ENCODE peak calls at places on chromosomes 5 and 9, in nine cellular contexts. Z is effector memory CD8-positive, alpha-beta T cell; X is stimulated activated CD8-positive, alpha-beta memory T cell treated with anti-CD3 and anti-CD28 coated beads, Interleukin-15, amount 100 ng/mL, for 4 hours; W is cardiac muscle cell; N is HuH-7; U is HuH-7.5; I is head of caudate nucleus; M is ureter; Q is GM12892. E is an unnamed sample.

GRCh38 chr5:11619339-11620028 is 284.8 kb downstream of the CTNND2 start:
- DNase-seq in Z (no peak), I (no peak), N (peak; percentile 10), Q (no peak), U (no peak), M (no peak), X (no peak), W (no peak), E (peak; percentile 28)

GRCh38 chr9:124371183-124371582 is 44.1 kb downstream of the PSMB7 start:
- DNase-seq in X (no peak), Z (no peak), Q (no peak), U (no peak), M (no peak), N (no peak), I (no peak), W (peak; percentile 80), E (no peak)

GRCh38 chr9:81898851-81899250 is 29.4 kb upstream of the SPATA31D4 start:
- DNase-seq in X (no peak), U (no peak), M (no peak), N (no peak), W (no peak), I (no peak), Q (no peak), Z (no peak), E (no peak)

GRCh38 chr9:36772449-36773370 is 200.0 kb downstream of the MELK start:
- DNase-seq in U (no peak), Q (no peak), Z (no peak), W (peak; percentile 53), M (no peak), X (no peak), I (no peak), N (peak; percentile 41), E (peak; percentile 21)

GRCh38 chr5:73382412-73382795 is 66.2 kb downstream of the FOXD1 start:
- DNase-seq in Z (no peak), I (no peak), N (no peak), X (no peak), Q (no peak), W (no peak), M (no peak), U (no peak), E (no peak)

GRCh38 chr9:106675780-106676179 is 187.2 kb upstream of the ZNF462 start:
- DNase-seq in I (no peak), Z (no peak), U (no peak), Q (no peak), M (no peak), N (no peak), W (no peak), X (no peak), E (no peak)

GRCh38 chr5:175885813-175886212 is 14.4 kb downstream of the CPLX2 start:
- DNase-seq in N (no peak), W (peak; percentile 21), U (no peak), Z (no peak), Q (no peak), M (no peak), I (no peak), X (no peak), E (peak; percentile 12)

GRCh38 chr5:66595877-66596790 is at the start of gene MAST4:
- DNase-seq in X (no peak), Q (peak; percentile 85), Z (no peak), W (peak; percentile 93), M (peak; percentile 91), I (peak; percentile 88), U (peak; percentile 88), N (peak; percentile 96), E (peak; percentile 73)

GRCh38 chr9:90053027-90053426 is 448.2 kb downstream of the GADD45G start:
- DNase-seq in W (no peak), X (no peak), I (no peak), Q (no peak), N (peak; percentile 20), M (no peak), Z (no peak), U (no peak), E (no peak)

GRCh38 chr5:170611446-170612088 is 107.7 kb downstream of the KCNIP1 start:
- DNase-seq in I (no peak), Q (no peak), Z (no peak), U (no peak), M (no peak), X (no peak), W (peak; percentile 38), N (no peak), E (peak; percentile 48)

GRCh38 chr5:55383254-55383653 is 75.5 kb downstream of the MTREX start:
- DNase-seq in I (no peak), U (no peak), M (no peak), Q (no peak), Z (no peak), N (no peak), X (no peak), W (no peak), E (no peak)

GRCh38 chr9:125763373-125763772 is 16.2 kb downstream of the PBX3 start:
- DNase-seq in X (no peak), U (no peak), Z (no peak), I (no peak), N (no peak), W (peak; percentile 68), M (no peak), Q (no peak), E (no peak)

E was measured in ACHN.